ENCODE peak calls at places on chromosome 21, in ten cellular contexts. Q is lower leg skin; E is endothelial cell; R is stimulated activated CD4-positive, alpha-beta T cell treated with anti-CD3 and anti-CD28 coated beads, Interleukin-4, amount 100 ng/mL, for 48 hours; U is T-helper 22 cell; T is iPS-NIHi11; F is NCI-H1105 treated with DMSO at 0.1 percent for 48 hours; D is renal cortical epithelial cell; H is EH; Y is activated gamma-delta T cell treated with anti-CD3 and anti-CD28 coated beads, Interleukin-2, amount 50 U/mL, for 16 hours. A is an unnamed sample.

GRCh38 chr21:45074048-45074817 is at the start of gene ADARB1:
- DNase-seq in Q (peak), E (peak), R (peak), U (peak), T (peak), F (peak), D (peak), H (peak), Y (peak), A (peak)

GRCh38 chr21:33801424-33802405 is 113.9 kb downstream of the ATP5PO start:
- DNase-seq in Q (no peak), E (no peak), R (no peak), U (no peak), T (peak), F (peak), D (peak), H (peak), Y (no peak), A (no peak)

GRCh38 chr21:33286600-33287456 is 20.7 kb downstream of the IL10RB start:
- DNase-seq in Q (peak), E (no peak), R (no peak), U (no peak), T (no peak), F (peak), D (peak), H (peak), Y (no peak), A (no peak)

GRCh38 chr21:43684424-43684823 is 25.1 kb downstream of the RRP1B start:
- DNase-seq in Q (no peak), E (no peak), R (no peak), U (no peak), T (no peak), F (no peak), D (no peak), H (no peak), Y (no peak), A (no peak)

GRCh38 chr21:35475768-35476167 is 426.7 kb upstream of the RUNX1 start:
- DNase-seq in Q (no peak), E (no peak), R (no peak), U (no peak), T (no peak), F (no peak), D (no peak), H (peak), Y (no peak), A (no peak)

GRCh38 chr21:39314155-39315027 is 959 bp upstream of the BRWD1 start:
- DNase-seq in Q (peak), E (peak), R (peak), U (peak), T (peak), F (peak), D (peak), H (peak), Y (peak), A (no peak)

GRCh38 chr21:22120616-22121266 is 1122.5 kb downstream of the NCAM2 start:
- DNase-seq in Q (no peak), E (no peak), R (no peak), U (no peak), T (peak), F (no peak), D (no peak), H (no peak), Y (no peak), A (no peak)

GRCh38 chr21:44520326-44521300 is 19.4 kb downstream of the KRTAP10-1 start:
- DNase-seq in Q (no peak), E (no peak), R (no peak), U (no peak), T (no peak), F (no peak), D (no peak), H (no peak), Y (no peak), A (no peak)

GRCh38 chr21:42844411-42845113 is 34.8 kb downstream of the WDR4 start:
- DNase-seq in Q (peak), E (no peak), R (no peak), U (no peak), T (peak), F (no peak), D (no peak), H (no peak), Y (no peak), A (no peak)

GRCh38 chr21:35328856-35329455 is 279.9 kb upstream of the RUNX1 start:
- DNase-seq in Q (no peak), E (no peak), R (no peak), U (no peak), T (no peak), F (peak), D (no peak), H (no peak), Y (no peak), A (no peak)

GRCh38 chr21:38455403-38455802 is 42.9 kb downstream of the ERG start:
- DNase-seq in Q (no peak), E (no peak), R (no peak), U (no peak), T (no peak), F (no peak), D (no peak), H (peak), Y (no peak), A (no peak)

GRCh38 chr21:20999567-21000169 is 1.5 kb downstream of the NCAM2 start:
- DNase-seq in Q (no peak), E (peak), R (peak), U (no peak), T (peak), F (peak), D (no peak), H (peak), Y (no peak), A (peak)

GRCh38 chr21:43321111-43321510 is 105.8 kb downstream of the SIK1 start:
- DNase-seq in Q (no peak), E (no peak), R (no peak), U (no peak), T (no peak), F (no peak), D (peak), H (peak), Y (no peak), A (no peak)

GRCh38 chr21:43808832-43809251 is 19.5 kb downstream of the RRP1 start:
- DNase-seq in Q (no peak), E (no peak), R (no peak), U (no peak), T (no peak), F (no peak), D (no peak), H (no peak), Y (no peak), A (no peak)

GRCh38 chr21:38333290-38334272 is 76.8 kb downstream of the KCNJ15 start:
- DNase-seq in Q (peak), E (no peak), R (no peak), U (no peak), T (peak), F (no peak), D (peak), H (peak), Y (no peak), A (no peak)

GRCh38 chr21:45637883-45638282 is 5.6 kb upstream of the PCBP3 start:
- DNase-seq in Q (no peak), E (no peak), R (no peak), U (no peak), T (no peak), F (no peak), D (no peak), H (no peak), Y (no peak), A (no peak)

GRCh38 chr21:36860736-36861594 is 105.5 kb downstream of the HLCS start:
- DNase-seq in Q (no peak), E (no peak), R (no peak), U (no peak), T (no peak), F (no peak), D (peak), H (peak), Y (no peak), A (no peak)

GRCh38 chr21:45999581-46000181 is 18.1 kb downstream of the COL6A1 start:
- DNase-seq in Q (peak), E (no peak), R (no peak), U (no peak), T (no peak), F (no peak), D (no peak), H (no peak), Y (no peak), A (no peak)

GRCh38 chr21:27759091-27759659 is 792.3 kb upstream of the ADAMTS5 start:
- DNase-seq in Q (no peak), E (peak), R (no peak), U (no peak), T (peak), F (no peak), D (no peak), H (peak), Y (no peak), A (peak)

A was measured in neural crest cell.